ENCODE peak calls at places on chromosomes 12 and 14, in ten cellular contexts. E, Q, D, Y, S, O, K, A, T and J are unnamed samples.

GRCh38 chr12:47894652-47895051 is 10.1 kb downstream of the VDR start:
- ATAC-seq in E (no peak), Q (no peak), D (no peak), Y (no peak), S (no peak), O (no peak), K (no peak), A (peak), T (no peak), J (no peak)

GRCh38 chr14:34629657-34630529 is at the start of gene SNX6:
- ATAC-seq in E (peak), Q (peak), D (peak), Y (peak), S (peak), O (peak), K (peak), A (peak), T (peak), J (peak)

GRCh38 chr12:94783343-94783742 is 133.0 kb upstream of the TMCC3 start:
- ATAC-seq in E (no peak), Q (no peak), D (no peak), Y (no peak), S (no peak), O (no peak), K (peak), A (no peak), T (no peak), J (no peak)

GRCh38 chr12:121926874-121927706 is 8.7 kb downstream of the CFAP251 start:
- ATAC-seq in E (no peak), Q (no peak), D (no peak), Y (no peak), S (peak), O (peak), K (no peak), A (no peak), T (no peak), J (no peak)

GRCh38 chr12:21138016-21138415 is 7.0 kb downstream of the SLCO1B1 start:
- ATAC-seq in E (no peak), Q (no peak), D (no peak), Y (no peak), S (no peak), O (no peak), K (no peak), A (no peak), T (no peak), J (no peak)

GRCh38 chr12:113163030-113163360 is 13.5 kb downstream of the CFAP73 start:
- ATAC-seq in E (no peak), Q (no peak), D (no peak), Y (no peak), S (no peak), O (no peak), K (no peak), A (no peak), T (no peak), J (no peak)

GRCh38 chr12:110869035-110869434 is 22.2 kb downstream of the CCDC63 start:
- ATAC-seq in E (no peak), Q (no peak), D (no peak), Y (no peak), S (no peak), O (peak), K (no peak), A (peak), T (no peak), J (no peak)

GRCh38 chr14:77347746-77348145 is 26.9 kb downstream of the GSTZ1 start:
- ATAC-seq in E (no peak), Q (no peak), D (no peak), Y (no peak), S (peak), O (peak), K (no peak), A (no peak), T (no peak), J (no peak)

GRCh38 chr12:49357099-49357678 is 10.1 kb upstream of the SPATS2 start:
- ATAC-seq in E (no peak), Q (no peak), D (no peak), Y (no peak), S (no peak), O (no peak), K (peak), A (no peak), T (no peak), J (no peak)

GRCh38 chr12:131311764-131312163 is 358.1 kb downstream of the ADGRD1 start:
- ATAC-seq in E (no peak), Q (no peak), D (no peak), Y (no peak), S (no peak), O (no peak), K (no peak), A (no peak), T (no peak), J (no peak)

GRCh38 chr12:111570090-111570961 is 28.8 kb downstream of the ATXN2 start:
- ATAC-seq in E (peak), Q (peak), D (no peak), Y (no peak), S (no peak), O (peak), K (peak), A (peak), T (no peak), J (peak)

GRCh38 chr12:59652098-59652497 is 56.3 kb downstream of the SLC16A7 start:
- ATAC-seq in E (no peak), Q (no peak), D (no peak), Y (no peak), S (no peak), O (no peak), K (no peak), A (no peak), T (no peak), J (no peak)

GRCh38 chr12:49345048-49345839 is 1.4 kb upstream of the DNAJC22 start:
- ATAC-seq in E (no peak), Q (peak), D (no peak), Y (no peak), S (peak), O (no peak), K (peak), A (no peak), T (no peak), J (no peak)

GRCh38 chr14:24398298-24398942 is 383 bp upstream of the NYNRIN start:
- ATAC-seq in E (peak), Q (no peak), D (no peak), Y (no peak), S (no peak), O (peak), K (no peak), A (peak), T (no peak), J (no peak)

GRCh38 chr12:1003600-1004271 is 12.7 kb downstream of the ERC1 start:
- ATAC-seq in E (peak), Q (no peak), D (no peak), Y (no peak), S (no peak), O (no peak), K (no peak), A (no peak), T (no peak), J (no peak)

GRCh38 chr14:34436118-34436905 is 25.7 kb downstream of the SPTSSA start:
- ATAC-seq in E (no peak), Q (no peak), D (no peak), Y (no peak), S (no peak), O (no peak), K (peak), A (peak), T (no peak), J (no peak)

GRCh38 chr12:117212563-117213190 is 22.4 kb upstream of the FBXO21 start:
- ATAC-seq in E (peak), Q (peak), D (peak), Y (peak), S (peak), O (peak), K (peak), A (peak), T (peak), J (peak)

GRCh38 chr12:15323530-15323929 is 1.2 kb downstream of the PTPRO start:
- ATAC-seq in E (no peak), Q (no peak), D (no peak), Y (no peak), S (no peak), O (no peak), K (no peak), A (no peak), T (no peak), J (no peak)